ENCODE peak calls at places on chromosomes 13 and 19, in nine cellular contexts. One of them, this sample, is unnamed.

GRCh38 chr13:68851026-68851425 is 1256.6 kb upstream of the ATXN8OS start:
- DNase-seq in AG04450: no peak
- DNase-seq in ascending aorta: no peak
- DNase-seq in BJ: no peak
- DNase-seq in GM23338: no peak
- DNase-seq in glutamatergic neuron: no peak
- DNase-seq in Panc1: no peak
- DNase-seq in body of pancreas: no peak
- DNase-seq in fibroblast of lung: peak; percentile 59
- DNase-seq in this sample: no peak

GRCh38 chr19:44696939-44697669 is 1.8 kb upstream of the CEACAM16 start:
- DNase-seq in AG04450: no peak
- DNase-seq in ascending aorta: no peak
- DNase-seq in BJ: no peak
- DNase-seq in GM23338: no peak
- DNase-seq in glutamatergic neuron: no peak
- DNase-seq in Panc1: no peak
- DNase-seq in body of pancreas: peak; percentile 69
- DNase-seq in fibroblast of lung: no peak
- DNase-seq in this sample: no peak

GRCh38 chr19:5843295-5843927 is 3.9 kb upstream of the FUT6 start:
- DNase-seq in AG04450: no peak
- DNase-seq in ascending aorta: no peak
- DNase-seq in BJ: no peak
- DNase-seq in GM23338: no peak
- DNase-seq in glutamatergic neuron: no peak
- DNase-seq in Panc1: no peak
- DNase-seq in body of pancreas: no peak
- DNase-seq in fibroblast of lung: no peak
- DNase-seq in this sample: no peak

GRCh38 chr19:51514866-51515481 is 13.4 kb upstream of the SIGLEC12 start:
- DNase-seq in AG04450: peak; percentile 7
- DNase-seq in ascending aorta: no peak
- DNase-seq in BJ: no peak
- DNase-seq in GM23338: peak; percentile 82
- DNase-seq in glutamatergic neuron: no peak
- DNase-seq in Panc1: peak; percentile 39
- DNase-seq in body of pancreas: no peak
- DNase-seq in fibroblast of lung: peak; percentile 25
- DNase-seq in this sample: no peak

GRCh38 chr13:110677731-110678545 is 28.0 kb downstream of the CARS2 start:
- DNase-seq in AG04450: no peak
- DNase-seq in ascending aorta: no peak
- DNase-seq in BJ: no peak
- DNase-seq in GM23338: no peak
- DNase-seq in glutamatergic neuron: no peak
- DNase-seq in Panc1: no peak
- DNase-seq in body of pancreas: no peak
- DNase-seq in fibroblast of lung: peak; percentile 74
- DNase-seq in this sample: no peak

GRCh38 chr19:32041681-32042292 is 303.6 kb upstream of the ZNF507 start:
- DNase-seq in AG04450: no peak
- DNase-seq in ascending aorta: no peak
- DNase-seq in BJ: no peak
- DNase-seq in GM23338: peak; percentile 74
- DNase-seq in glutamatergic neuron: peak; percentile 76
- DNase-seq in Panc1: no peak
- DNase-seq in body of pancreas: peak; percentile 45
- DNase-seq in fibroblast of lung: peak; percentile 21
- DNase-seq in this sample: no peak

GRCh38 chr19:2032296-2032941 is 16.9 kb upstream of the BTBD2 start:
- DNase-seq in AG04450: no peak
- DNase-seq in ascending aorta: peak; percentile 92
- DNase-seq in BJ: peak; percentile 35
- DNase-seq in GM23338: no peak
- DNase-seq in glutamatergic neuron: peak; percentile 16
- DNase-seq in Panc1: no peak
- DNase-seq in body of pancreas: peak; percentile 98
- DNase-seq in fibroblast of lung: peak; percentile 80
- DNase-seq in this sample: peak; percentile 97

GRCh38 chr19:10137751-10138682 is 18.3 kb upstream of the EIF3G start:
- DNase-seq in AG04450: no peak
- DNase-seq in ascending aorta: no peak
- DNase-seq in BJ: no peak
- DNase-seq in GM23338: no peak
- DNase-seq in glutamatergic neuron: no peak
- DNase-seq in Panc1: no peak
- DNase-seq in body of pancreas: no peak
- DNase-seq in fibroblast of lung: no peak
- DNase-seq in this sample: no peak

GRCh38 chr19:36972594-36972993 is 56.5 kb downstream of the ZNF568 start:
- DNase-seq in AG04450: no peak
- DNase-seq in ascending aorta: no peak
- DNase-seq in BJ: no peak
- DNase-seq in GM23338: peak; percentile 56
- DNase-seq in glutamatergic neuron: peak; percentile 12
- DNase-seq in Panc1: no peak
- DNase-seq in body of pancreas: no peak
- DNase-seq in fibroblast of lung: no peak
- DNase-seq in this sample: no peak

GRCh38 chr13:33798023-33798422 is 19.9 kb upstream of the RFC3 start:
- DNase-seq in AG04450: no peak
- DNase-seq in ascending aorta: no peak
- DNase-seq in BJ: no peak
- DNase-seq in GM23338: no peak
- DNase-seq in glutamatergic neuron: no peak
- DNase-seq in Panc1: no peak
- DNase-seq in body of pancreas: no peak
- DNase-seq in fibroblast of lung: no peak
- DNase-seq in this sample: no peak

GRCh38 chr19:18685597-18686164 is 2.2 kb downstream of the CRTC1 start:
- DNase-seq in AG04450: no peak
- DNase-seq in ascending aorta: no peak
- DNase-seq in BJ: no peak
- DNase-seq in GM23338: no peak
- DNase-seq in glutamatergic neuron: no peak
- DNase-seq in Panc1: no peak
- DNase-seq in body of pancreas: no peak
- DNase-seq in fibroblast of lung: no peak
- DNase-seq in this sample: no peak

GRCh38 chr19:12783226-12783848 is 7.9 kb upstream of the JUNB start:
- DNase-seq in AG04450: no peak
- DNase-seq in ascending aorta: no peak
- DNase-seq in BJ: no peak
- DNase-seq in GM23338: peak; percentile 64
- DNase-seq in glutamatergic neuron: no peak
- DNase-seq in Panc1: no peak
- DNase-seq in body of pancreas: no peak
- DNase-seq in fibroblast of lung: no peak
- DNase-seq in this sample: no peak

GRCh38 chr13:88000239-88000638 is 329.1 kb downstream of the SLITRK5 start:
- DNase-seq in AG04450: no peak
- DNase-seq in ascending aorta: no peak
- DNase-seq in BJ: no peak
- DNase-seq in GM23338: no peak
- DNase-seq in glutamatergic neuron: no peak
- DNase-seq in Panc1: no peak
- DNase-seq in body of pancreas: no peak
- DNase-seq in fibroblast of lung: peak; percentile 18
- DNase-seq in this sample: no peak

GRCh38 chr13:72886272-72887062 is 104.5 kb downstream of the PIBF1 start:
- DNase-seq in AG04450: no peak
- DNase-seq in ascending aorta: no peak
- DNase-seq in BJ: no peak
- DNase-seq in GM23338: no peak
- DNase-seq in glutamatergic neuron: no peak
- DNase-seq in Panc1: no peak
- DNase-seq in body of pancreas: no peak
- DNase-seq in fibroblast of lung: peak; percentile 27
- DNase-seq in this sample: no peak

GRCh38 chr19:51807111-51807701 is 12.2 kb downstream of the FPR3 start:
- DNase-seq in AG04450: no peak
- DNase-seq in ascending aorta: no peak
- DNase-seq in BJ: no peak
- DNase-seq in GM23338: peak; percentile 83
- DNase-seq in glutamatergic neuron: no peak
- DNase-seq in Panc1: no peak
- DNase-seq in body of pancreas: no peak
- DNase-seq in fibroblast of lung: no peak
- DNase-seq in this sample: no peak

GRCh38 chr19:17035842-17036424 is 9.3 kb upstream of the CPAMD8 start:
- DNase-seq in AG04450: no peak
- DNase-seq in ascending aorta: peak; percentile 16
- DNase-seq in BJ: no peak
- DNase-seq in GM23338: no peak
- DNase-seq in glutamatergic neuron: no peak
- DNase-seq in Panc1: no peak
- DNase-seq in body of pancreas: no peak
- DNase-seq in fibroblast of lung: no peak
- DNase-seq in this sample: no peak

GRCh38 chr19:39032164-39032918 is at the start of gene FBXO27:
- DNase-seq in AG04450: no peak
- DNase-seq in ascending aorta: no peak
- DNase-seq in BJ: no peak
- DNase-seq in GM23338: peak; percentile 96
- DNase-seq in glutamatergic neuron: peak; percentile 46
- DNase-seq in Panc1: peak; percentile 89
- DNase-seq in body of pancreas: no peak
- DNase-seq in fibroblast of lung: peak; percentile 21
- DNase-seq in this sample: no peak

GRCh38 chr19:17963936-17964691 is 2.8 kb upstream of the KCNN1 start:
- DNase-seq in AG04450: no peak
- DNase-seq in ascending aorta: no peak
- DNase-seq in BJ: no peak
- DNase-seq in GM23338: no peak
- DNase-seq in glutamatergic neuron: no peak
- DNase-seq in Panc1: no peak
- DNase-seq in body of pancreas: no peak
- DNase-seq in fibroblast of lung: no peak
- DNase-seq in this sample: no peak

GRCh38 chr13:113650731-113651148 is 7.3 kb downstream of the ATP4B start:
- DNase-seq in AG04450: no peak
- DNase-seq in ascending aorta: no peak
- DNase-seq in BJ: no peak
- DNase-seq in GM23338: no peak
- DNase-seq in glutamatergic neuron: peak; percentile 3
- DNase-seq in Panc1: no peak
- DNase-seq in body of pancreas: no peak
- DNase-seq in fibroblast of lung: no peak
- DNase-seq in this sample: no peak
- TF ChIP-seq CTCF in AG04450: no peak
- TF ChIP-seq CTCF in ascending aorta: no peak
- TF ChIP-seq CTCF in BJ: no peak
- TF ChIP-seq CTCF in GM23338: no peak
- TF ChIP-seq CTCF in glutamatergic neuron: no peak
- TF ChIP-seq CTCF in Panc1: no peak
- TF ChIP-seq CTCF in body of pancreas: no peak
- TF ChIP-seq CTCF in fibroblast of lung: no peak
- TF ChIP-seq CTCF in this sample: no peak

DNA sequence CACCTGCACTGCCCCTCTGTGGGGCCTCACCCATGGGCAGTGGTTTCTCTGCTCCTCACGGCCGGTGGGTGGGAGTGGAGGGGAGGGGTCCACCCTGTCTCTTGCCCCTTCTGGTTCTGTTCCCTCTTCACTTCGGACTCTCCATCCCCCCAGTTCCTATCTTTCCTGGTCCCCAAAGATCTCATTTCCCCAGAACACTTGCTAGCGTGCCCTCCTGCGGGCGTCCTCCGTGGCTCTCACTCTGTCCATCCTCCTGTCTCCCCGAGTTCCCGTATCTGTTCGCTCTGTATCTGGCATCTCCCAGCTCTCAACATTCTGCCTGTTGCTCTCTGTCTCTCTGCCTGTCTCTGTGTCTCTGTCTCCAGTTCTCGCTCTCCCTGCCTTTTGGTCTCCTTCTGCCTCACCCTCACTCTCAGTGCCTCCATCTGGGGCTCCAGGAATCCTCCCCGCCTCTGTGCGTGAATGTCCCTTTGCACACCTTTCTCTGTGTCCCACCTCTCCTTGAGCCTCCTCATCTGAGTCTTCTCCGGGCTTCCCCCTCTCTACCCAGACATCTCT is 363 bp downstream of the SPIB start:
- DNase-seq in AG04450: no peak
- DNase-seq in ascending aorta: no peak
- DNase-seq in BJ: no peak
- DNase-seq in GM23338: peak; percentile 24
- DNase-seq in glutamatergic neuron: no peak
- DNase-seq in Panc1: no peak
- DNase-seq in body of pancreas: no peak
- DNase-seq in fibroblast of lung: no peak
- DNase-seq in this sample: no peak
- TF ChIP-seq CTCF in AG04450: no peak
- TF ChIP-seq CTCF in ascending aorta: no peak
- TF ChIP-seq CTCF in BJ: no peak
- TF ChIP-seq CTCF in GM23338: no peak
- TF ChIP-seq CTCF in glutamatergic neuron: no peak
- TF ChIP-seq CTCF in Panc1: no peak
- TF ChIP-seq CTCF in body of pancreas: no peak
- TF ChIP-seq CTCF in fibroblast of lung: no peak
- TF ChIP-seq CTCF in this sample: no peak

GRCh38 chr13:44048326-44048725 is 168.6 kb downstream of the LACC1 start:
- DNase-seq in AG04450: no peak
- DNase-seq in ascending aorta: no peak
- DNase-seq in BJ: no peak
- DNase-seq in GM23338: no peak
- DNase-seq in glutamatergic neuron: no peak
- DNase-seq in Panc1: no peak
- DNase-seq in body of pancreas: no peak
- DNase-seq in fibroblast of lung: no peak
- DNase-seq in this sample: no peak
- TF ChIP-seq CTCF in AG04450: peak; percentile 46
- TF ChIP-seq CTCF in ascending aorta: no peak
- TF ChIP-seq CTCF in BJ: no peak
- TF ChIP-seq CTCF in GM23338: peak; percentile 20
- TF ChIP-seq CTCF in glutamatergic neuron: no peak
- TF ChIP-seq CTCF in Panc1: peak; percentile 49
- TF ChIP-seq CTCF in body of pancreas: peak; percentile 22
- TF ChIP-seq CTCF in fibroblast of lung: peak; percentile 22
- TF ChIP-seq CTCF in this sample: no peak

DNA sequence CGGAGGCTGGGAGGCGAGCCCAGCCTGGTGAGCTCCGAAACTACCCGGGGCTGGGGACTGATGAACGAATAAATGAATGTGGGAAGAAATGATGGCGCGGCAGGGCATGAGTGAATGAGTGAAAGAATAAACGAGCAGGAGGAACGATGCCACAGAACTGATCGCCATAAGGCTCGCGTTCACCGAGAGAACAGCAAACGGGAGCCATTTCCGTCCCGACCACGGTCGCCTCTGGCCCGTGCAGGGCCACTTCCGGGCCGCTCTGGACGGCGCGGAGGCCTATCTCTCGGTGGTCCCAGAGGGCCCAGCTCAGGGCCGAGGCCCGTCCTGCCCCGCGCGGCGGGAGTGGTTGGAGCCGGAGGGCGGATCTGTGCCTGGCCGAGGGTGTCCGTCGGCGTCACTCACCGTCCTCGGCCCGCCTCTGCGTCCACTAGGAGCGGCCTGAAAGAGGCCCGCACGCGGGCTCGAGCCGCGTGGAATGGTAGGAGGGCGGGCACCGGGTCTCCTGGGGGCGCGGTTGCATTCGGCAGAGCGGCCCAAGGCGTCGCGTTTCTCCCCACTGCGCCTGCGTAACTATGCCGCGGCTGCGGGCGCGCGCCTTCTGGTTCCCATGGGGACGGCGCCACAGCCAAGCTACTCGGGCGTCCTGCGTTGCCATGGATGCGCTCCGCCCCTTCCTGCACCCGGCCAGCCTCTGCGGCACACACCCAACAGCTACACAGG is at the start of gene ZNF497:
- DNase-seq in AG04450: peak; percentile 88
- DNase-seq in ascending aorta: peak; percentile 78
- DNase-seq in BJ: peak; percentile 82
- DNase-seq in GM23338: peak; percentile 97
- DNase-seq in glutamatergic neuron: peak; percentile 95
- DNase-seq in Panc1: peak; percentile 79
- DNase-seq in body of pancreas: peak; percentile 97
- DNase-seq in fibroblast of lung: peak; percentile 94
- DNase-seq in this sample: peak; percentile 99
- TF ChIP-seq CTCF in AG04450: no peak
- TF ChIP-seq CTCF in ascending aorta: no peak
- TF ChIP-seq CTCF in BJ: no peak
- TF ChIP-seq CTCF in GM23338: no peak
- TF ChIP-seq CTCF in glutamatergic neuron: no peak
- TF ChIP-seq CTCF in Panc1: no peak
- TF ChIP-seq CTCF in body of pancreas: peak; percentile 26
- TF ChIP-seq CTCF in fibroblast of lung: no peak
- TF ChIP-seq CTCF in this sample: peak; percentile 6

This sample was measured in osteocyte.